ENCODE peak calls at places on chromosomes 3 and 15, in five cellular contexts. One of them, this sample, is unnamed.

GRCh38 chr3:58173670-58174472 is 36.9 kb downstream of the DNASE1L3 start:
- DNase-seq in iPS-NIHi11: peak; percentile 53
- DNase-seq in nucleus accumbens: no peak
- DNase-seq in tibial nerve: no peak
- DNase-seq in Karpas-422: peak; percentile 72
- DNase-seq in this sample: peak; percentile 77

GRCh38 chr3:103083848-103084631 is 649.2 kb downstream of the ZPLD1 start:
- DNase-seq in Karpas-422: no peak
- DNase-seq in iPS-NIHi11: no peak
- DNase-seq in tibial nerve: no peak
- DNase-seq in nucleus accumbens: no peak
- DNase-seq in this sample: no peak

GRCh38 chr3:73432021-73432722 is 192.6 kb downstream of the PDZRN3 start:
- DNase-seq in iPS-NIHi11: peak; percentile 63
- DNase-seq in tibial nerve: peak; percentile 41
- DNase-seq in Karpas-422: peak; percentile 78
- DNase-seq in nucleus accumbens: no peak
- DNase-seq in this sample: peak; percentile 76

GRCh38 chr3:183584914-183585280 is 29.4 kb upstream of the KLHL6 start:
- DNase-seq in Karpas-422: no peak
- DNase-seq in tibial nerve: no peak
- DNase-seq in iPS-NIHi11: no peak
- DNase-seq in nucleus accumbens: no peak
- DNase-seq in this sample: no peak

GRCh38 chr3:11548721-11549131 is 95.0 kb downstream of the VGLL4 start:
- DNase-seq in Karpas-422: peak; percentile 70
- DNase-seq in nucleus accumbens: no peak
- DNase-seq in iPS-NIHi11: peak; percentile 33
- DNase-seq in tibial nerve: no peak
- DNase-seq in this sample: no peak

GRCh38 chr3:76505202-76505875 is 534.6 kb upstream of the ROBO2 start:
- DNase-seq in tibial nerve: no peak
- DNase-seq in nucleus accumbens: no peak
- DNase-seq in iPS-NIHi11: no peak
- DNase-seq in Karpas-422: no peak
- DNase-seq in this sample: no peak

GRCh38 chr3:16112910-16113504 is 61.5 kb upstream of the GALNT15 start:
- DNase-seq in iPS-NIHi11: no peak
- DNase-seq in tibial nerve: no peak
- DNase-seq in Karpas-422: no peak
- DNase-seq in nucleus accumbens: no peak
- DNase-seq in this sample: no peak

GRCh38 chr15:32743411-32744145 is 25.8 kb downstream of the GREM1 start:
- DNase-seq in nucleus accumbens: no peak
- DNase-seq in iPS-NIHi11: no peak
- DNase-seq in Karpas-422: no peak
- DNase-seq in tibial nerve: no peak
- DNase-seq in this sample: no peak

GRCh38 chr3:11919390-11919789 is 72.7 kb upstream of the TAMM41 start:
- DNase-seq in nucleus accumbens: no peak
- DNase-seq in Karpas-422: no peak
- DNase-seq in tibial nerve: no peak
- DNase-seq in iPS-NIHi11: no peak
- DNase-seq in this sample: peak; percentile 69

GRCh38 chr15:93221754-93222153 is 132.7 kb upstream of the RGMA start:
- DNase-seq in iPS-NIHi11: no peak
- DNase-seq in nucleus accumbens: no peak
- DNase-seq in Karpas-422: no peak
- DNase-seq in tibial nerve: no peak
- DNase-seq in this sample: peak; percentile 18

GRCh38 chr15:90840954-90841353 is 27.4 kb upstream of the FURIN start:
- DNase-seq in nucleus accumbens: no peak
- DNase-seq in tibial nerve: no peak
- DNase-seq in Karpas-422: no peak
- DNase-seq in iPS-NIHi11: no peak
- DNase-seq in this sample: no peak

GRCh38 chr15:60397772-60398445 is at the start of gene ANXA2:
- DNase-seq in Karpas-422: peak; percentile 77
- DNase-seq in nucleus accumbens: no peak
- DNase-seq in iPS-NIHi11: peak; percentile 83
- DNase-seq in tibial nerve: peak; percentile 71
- DNase-seq in this sample: peak; percentile 67

GRCh38 chr3:149037684-149038083 is 46.3 kb downstream of the GYG1 start:
- DNase-seq in Karpas-422: peak; percentile 39
- DNase-seq in iPS-NIHi11: no peak
- DNase-seq in tibial nerve: no peak
- DNase-seq in nucleus accumbens: no peak
- DNase-seq in this sample: no peak

GRCh38 chr3:47344971-47345370 is 35.9 kb upstream of the PTPN23 start:
- DNase-seq in tibial nerve: no peak
- DNase-seq in Karpas-422: no peak
- DNase-seq in iPS-NIHi11: no peak
- DNase-seq in nucleus accumbens: no peak
- DNase-seq in this sample: no peak

GRCh38 chr3:5017953-5018531 is 38.8 kb downstream of the BHLHE40 start:
- DNase-seq in nucleus accumbens: no peak
- DNase-seq in iPS-NIHi11: no peak
- DNase-seq in tibial nerve: peak; percentile 77
- DNase-seq in Karpas-422: no peak
- DNase-seq in this sample: peak; percentile 53

GRCh38 chr3:14847613-14848541 is 29.1 kb downstream of the FGD5 start:
- DNase-seq in iPS-NIHi11: peak; percentile 89
- DNase-seq in nucleus accumbens: no peak
- DNase-seq in Karpas-422: no peak
- DNase-seq in tibial nerve: no peak
- DNase-seq in this sample: peak; percentile 24

GRCh38 chr3:197080344-197080743 is 50.7 kb upstream of the MELTF start:
- DNase-seq in Karpas-422: no peak
- DNase-seq in nucleus accumbens: no peak
- DNase-seq in iPS-NIHi11: no peak
- DNase-seq in tibial nerve: no peak
- DNase-seq in this sample: no peak

GRCh38 chr3:96182756-96183155 is 631.6 kb upstream of the EPHA6 start:
- DNase-seq in iPS-NIHi11: no peak
- DNase-seq in tibial nerve: no peak
- DNase-seq in nucleus accumbens: no peak
- DNase-seq in Karpas-422: no peak
- DNase-seq in this sample: no peak

GRCh38 chr3:150238995-150239612 is 169.0 kb upstream of the TSC22D2 start:
- DNase-seq in nucleus accumbens: no peak
- DNase-seq in tibial nerve: no peak
- DNase-seq in iPS-NIHi11: peak; percentile 64
- DNase-seq in Karpas-422: no peak
- DNase-seq in this sample: peak; percentile 63

GRCh38 chr3:186815490-186815889 is 9.2 kb upstream of the RFC4 start:
- DNase-seq in iPS-NIHi11: no peak
- DNase-seq in tibial nerve: no peak
- DNase-seq in Karpas-422: no peak
- DNase-seq in nucleus accumbens: no peak
- DNase-seq in this sample: no peak

GRCh38 chr3:190193210-190193609 is 72.5 kb upstream of the P3H2 start:
- DNase-seq in nucleus accumbens: no peak
- DNase-seq in Karpas-422: no peak
- DNase-seq in iPS-NIHi11: no peak
- DNase-seq in tibial nerve: no peak
- DNase-seq in this sample: no peak

GRCh38 chr3:124935264-124935663 is 713 bp upstream of the MUC13 start:
- DNase-seq in Karpas-422: no peak
- DNase-seq in iPS-NIHi11: no peak
- DNase-seq in nucleus accumbens: no peak
- DNase-seq in tibial nerve: no peak
- DNase-seq in this sample: no peak

GRCh38 chr3:188661801-188662200 is 507.8 kb downstream of the LPP start:
- DNase-seq in tibial nerve: no peak
- DNase-seq in iPS-NIHi11: no peak
- DNase-seq in Karpas-422: no peak
- DNase-seq in nucleus accumbens: no peak
- DNase-seq in this sample: no peak

GRCh38 chr3:107676469-107677309 is 153.9 kb downstream of the BBX start:
- DNase-seq in Karpas-422: peak; percentile 82
- DNase-seq in tibial nerve: no peak
- DNase-seq in nucleus accumbens: no peak
- DNase-seq in iPS-NIHi11: peak; percentile 16
- DNase-seq in this sample: peak; percentile 27

GRCh38 chr3:113008117-113008516 is 17.3 kb downstream of the GTPBP8 start:
- DNase-seq in nucleus accumbens: no peak
- DNase-seq in iPS-NIHi11: no peak
- DNase-seq in Karpas-422: no peak
- DNase-seq in tibial nerve: no peak
- DNase-seq in this sample: no peak

GRCh38 chr15:73051811-73052678 is at the start of gene NEO1:
- DNase-seq in Karpas-422: peak; percentile 78
- DNase-seq in iPS-NIHi11: peak; percentile 91
- DNase-seq in nucleus accumbens: peak; percentile 94
- DNase-seq in tibial nerve: peak; percentile 50
- DNase-seq in this sample: peak; percentile 98

GRCh38 chr3:134427400-134428111 is 53.3 kb upstream of the AMOTL2 start:
- DNase-seq in Karpas-422: no peak
- DNase-seq in nucleus accumbens: no peak
- DNase-seq in iPS-NIHi11: no peak
- DNase-seq in tibial nerve: no peak
- DNase-seq in this sample: no peak

GRCh38 chr3:149343951-149344350 is 10.5 kb upstream of the TM4SF18 start:
- DNase-seq in Karpas-422: peak; percentile 59
- DNase-seq in nucleus accumbens: no peak
- DNase-seq in iPS-NIHi11: no peak
- DNase-seq in tibial nerve: no peak
- DNase-seq in this sample: peak; percentile 19

GRCh38 chr3:104939196-104939595 is 427.5 kb upstream of the ALCAM start:
- DNase-seq in iPS-NIHi11: no peak
- DNase-seq in nucleus accumbens: no peak
- DNase-seq in Karpas-422: no peak
- DNase-seq in tibial nerve: no peak
- DNase-seq in this sample: no peak

GRCh38 chr3:26099692-26100091 is 309.8 kb downstream of the OXSM start:
- DNase-seq in iPS-NIHi11: no peak
- DNase-seq in Karpas-422: no peak
- DNase-seq in nucleus accumbens: no peak
- DNase-seq in tibial nerve: no peak
- DNase-seq in this sample: no peak

GRCh38 chr3:104947946-104948345 is 418.8 kb upstream of the ALCAM start:
- DNase-seq in nucleus accumbens: no peak
- DNase-seq in Karpas-422: no peak
- DNase-seq in tibial nerve: no peak
- DNase-seq in iPS-NIHi11: no peak
- DNase-seq in this sample: no peak

GRCh38 chr3:197227780-197228574 is 70.4 kb downstream of the DLG1 start:
- DNase-seq in tibial nerve: no peak
- DNase-seq in iPS-NIHi11: no peak
- DNase-seq in Karpas-422: no peak
- DNase-seq in nucleus accumbens: no peak
- DNase-seq in this sample: no peak

This sample was measured in neural progenitor cell.